ENCODE peak calls at places on chromosomes 12 and 14, in eight cellular contexts. X, U, T, L, R, I, A and Z are unnamed samples. For H3K27me3 and H3K36me3, the result is how much of the 10 kb centered on the place peaks cover.

GRCh38 chr12:128804762-128805161 is 19.0 kb downstream of the SLC15A4 start:
- DNase-seq in X (no peak), U (no peak), T (no peak), L (no peak), R (no peak), I (no peak), A (no peak), Z (no peak)

GRCh38 chr12:6772331-6772695 is at the start of gene LAG3:
- DNase-seq in X (no peak), U (no peak), T (no peak), L (no peak), R (no peak), I (no peak), A (no peak), Z (peak)

GRCh38 chr14:92556255-92556741 is 42.7 kb downstream of the RIN3 start:
- DNase-seq in X (no peak), U (no peak), T (no peak), L (no peak), R (no peak), I (no peak), A (no peak), Z (no peak)

GRCh38 chr14:38762436-38762835 is 340.6 kb downstream of the SEC23A start:
- DNase-seq in X (no peak), U (no peak), T (no peak), L (no peak), R (no peak), I (no peak), A (no peak), Z (no peak)

GRCh38 chr14:71592361-71592760 is 339.9 kb upstream of the RGS6 start:
- DNase-seq in X (no peak), U (no peak), T (peak), L (no peak), R (no peak), I (no peak), A (no peak), Z (no peak)

GRCh38 chr14:75738192-75738591 is 77.1 kb downstream of the TTLL5 start:
- DNase-seq in X (no peak), U (no peak), T (no peak), L (no peak), R (no peak), I (no peak), A (no peak), Z (no peak)

GRCh38 chr12:55874465-55874864 is 31.7 kb upstream of the MMP19 start:
- DNase-seq in X (no peak), U (no peak), T (no peak), L (no peak), R (no peak), I (no peak), A (no peak), Z (no peak)

GRCh38 chr12:51631591-51631990 is 40.6 kb downstream of the SCN8A start:
- DNase-seq in X (no peak), U (no peak), T (no peak), L (no peak), R (no peak), I (peak), A (no peak), Z (no peak)

GRCh38 chr12:115572440-115572839 is 705.1 kb downstream of the MED13L start:
- DNase-seq in X (no peak), U (no peak), T (no peak), L (no peak), R (no peak), I (no peak), A (no peak), Z (no peak)

GRCh38 chr12:88163371-88163770 is 21.3 kb downstream of the TMTC3 start:
- DNase-seq in X (no peak), U (no peak), T (no peak), L (no peak), R (no peak), I (no peak), A (no peak), Z (no peak)

GRCh38 chr14:73461478-73462077 is 3.2 kb upstream of the NUMB start:
- DNase-seq in X (no peak), U (no peak), T (no peak), L (no peak), R (no peak), I (no peak), A (no peak), Z (no peak)
- H3K4me3 ChIP-seq in X (no peak), U (peak), T (no peak), L (peak), R (no peak), I (peak), A (no peak), Z (no peak)

DNA sequence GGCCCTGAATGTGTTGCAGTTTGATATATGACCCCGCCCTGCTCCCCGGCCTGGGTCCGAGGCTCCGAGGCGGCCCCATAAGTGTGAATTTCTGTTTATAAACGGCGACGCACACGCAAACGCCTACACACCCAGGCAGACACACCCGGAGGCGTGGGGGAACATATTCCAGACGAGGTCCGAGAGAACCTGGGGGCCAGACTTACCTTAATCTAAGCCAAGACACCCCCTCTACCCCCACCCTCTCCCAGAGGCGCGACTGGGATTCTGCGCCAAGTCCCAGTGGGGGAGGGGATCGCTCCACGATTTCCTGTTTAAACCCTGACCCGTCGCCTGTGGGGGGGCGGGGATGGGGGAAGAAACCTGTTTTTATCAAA is 9.6 kb upstream of the HOXC6 start:
- DNase-seq in X (no peak), U (peak), T (no peak), L (no peak), R (no peak), I (no peak), A (no peak), Z (peak)
- H3K27me3 ChIP-seq in X (under half), U (under half), T (under half), L (half or more), R (half or more), I (half or more), A (under half), Z (half or more)

DNA sequence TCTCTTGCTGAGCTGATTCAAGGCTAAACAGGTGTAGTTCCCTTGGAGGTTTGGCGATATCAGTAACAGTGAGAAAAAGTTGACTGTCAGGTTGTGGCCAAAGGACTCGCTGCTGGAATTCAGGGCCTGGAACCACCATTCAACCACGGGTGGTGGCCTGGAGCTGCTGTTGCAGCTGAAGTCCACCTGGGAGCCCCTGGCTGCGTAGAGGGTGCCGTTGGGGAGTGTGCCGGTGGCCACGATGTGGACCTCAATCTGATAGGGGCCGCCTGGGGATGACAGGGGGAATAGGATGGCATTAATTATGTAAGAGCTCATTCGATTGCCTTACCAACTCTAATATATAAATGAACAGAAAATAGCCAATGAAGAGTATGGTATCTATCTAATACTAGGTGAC is 21.2 kb upstream of the WSB2 start:
- DNase-seq in X (no peak), U (no peak), T (no peak), L (no peak), R (no peak), I (no peak), A (no peak), Z (no peak)
- H3K36me3 ChIP-seq in X (under half), U (under half), T (under half), L (under half), R (under half), I (under half), A (under half), Z (under half)

GRCh38 chr12:43973993-43974392 is 138.1 kb downstream of the TMEM117 start:
- DNase-seq in X (no peak), U (no peak), T (no peak), L (no peak), R (no peak), I (no peak), A (no peak), Z (no peak)
- H3K4me3 ChIP-seq in X (no peak), U (no peak), T (no peak), L (no peak), R (no peak), I (no peak), A (no peak), Z (no peak)